ENCODE peak calls at places on chromosomes 13 and 19, in nine cellular contexts. D is neuronal stem cell, G is suprapubic skin, L is upper lobe of right lung, M is tibial nerve, H is breast epithelium, W is mucosa of descending colon, V is stomach, J is left lung. Y is an unnamed sample. For H3K4me1 and H3K9me3, the result is how much of the 10 kb centered on the place peaks cover.

GRCh38 chr13:100589178-100589725 is 663 bp upstream of the GGACT start:
- DNase-seq in J (no peak), H (no peak), V (no peak), W (no peak), D (no peak), G (no peak), L (no peak), M (no peak), Y (no peak)

GRCh38 chr13:36282818-36283432 is 14.7 kb downstream of the CCDC169 start:
- DNase-seq in V (no peak), G (no peak), W (no peak), M (no peak), H (no peak), J (no peak), L (no peak), D (peak), Y (no peak)

GRCh38 chr19:20928371-20928770 is 5.3 kb downstream of the ZNF85 start:
- DNase-seq in M (no peak), L (no peak), G (no peak), J (no peak), D (no peak), W (no peak), H (no peak), V (no peak), Y (no peak)

GRCh38 chr19:54204767-54205468 is 4.3 kb downstream of the RPS9 start:
- DNase-seq in H (no peak), G (no peak), W (peak), L (no peak), V (no peak), M (no peak), J (no peak), D (no peak), Y (no peak)

GRCh38 chr13:47932953-47933687 is 68.0 kb downstream of the SUCLA2 start:
- DNase-seq in J (no peak), W (no peak), M (no peak), H (no peak), G (no peak), D (peak), V (no peak), L (no peak), Y (no peak)

GRCh38 chr13:23506071-23506820 is 64.0 kb upstream of the TNFRSF19 start:
- DNase-seq in W (no peak), V (no peak), H (no peak), J (no peak), L (no peak), G (no peak), M (no peak), D (no peak), Y (no peak)

GRCh38 chr13:49292742-49293498 is 45.2 kb downstream of the CDADC1 start:
- DNase-seq in W (no peak), V (peak), M (no peak), J (no peak), D (no peak), H (no peak), L (no peak), G (no peak), Y (no peak)

GRCh38 chr13:30713133-30713532 is 22.2 kb upstream of the ALOX5AP start:
- DNase-seq in J (peak), V (no peak), M (no peak), G (no peak), W (no peak), H (no peak), D (no peak), L (no peak), Y (no peak)

GRCh38 chr19:46489445-46490272 is 6.0 kb downstream of the PNMA8B start:
- DNase-seq in J (peak), G (peak), V (peak), D (no peak), H (no peak), L (peak), M (peak), W (no peak), Y (peak)

GRCh38 chr13:45595968-45596367 is 19.6 kb downstream of the ERICH6B start:
- DNase-seq in M (no peak), D (no peak), G (no peak), J (no peak), W (no peak), H (no peak), L (no peak), V (no peak), Y (no peak)

GRCh38 chr13:93769607-93770006 is 543.0 kb downstream of the GPC6 start:
- DNase-seq in J (no peak), V (no peak), G (no peak), M (no peak), W (no peak), L (no peak), H (no peak), D (no peak), Y (no peak)

GRCh38 chr19:50461066-50461875 is 15.0 kb upstream of the EMC10 start:
- DNase-seq in M (peak), G (no peak), D (peak), H (peak), J (no peak), V (peak), W (peak), L (peak), Y (peak)

GRCh38 chr19:5341448-5341820 is 822 bp upstream of the PTPRS start:
- DNase-seq in W (no peak), M (no peak), J (no peak), G (no peak), V (no peak), D (no peak), L (no peak), H (no peak), Y (no peak)

GRCh38 chr13:100552755-100553154 is 35.8 kb downstream of the GGACT start:
- DNase-seq in J (no peak), D (no peak), G (no peak), V (no peak), L (peak), H (no peak), M (no peak), W (no peak), Y (no peak)

GRCh38 chr13:21069561-21070004 is 8.2 kb upstream of the LATS2 start:
- DNase-seq in H (no peak), L (no peak), J (peak), M (no peak), V (no peak), G (no peak), W (no peak), D (no peak), Y (no peak)

GRCh38 chr13:37701972-37702371 is 103.4 kb upstream of the POSTN start:
- DNase-seq in L (no peak), H (no peak), M (no peak), G (peak), W (no peak), V (no peak), J (no peak), D (no peak), Y (no peak)

GRCh38 chr19:28296506-28296905 is 916.4 kb downstream of the UQCRFS1 start:
- DNase-seq in V (no peak), H (no peak), D (no peak), L (no peak), W (no peak), M (no peak), J (no peak), G (no peak), Y (no peak)

GRCh38 chr13:29193083-29193482 is 372.9 kb downstream of the MTUS2 start:
- DNase-seq in L (no peak), W (no peak), H (no peak), V (no peak), J (no peak), M (no peak), G (no peak), D (no peak), Y (no peak)

GRCh38 chr13:111046590-111047141 is 68.4 kb upstream of the ARHGEF7 start:
- DNase-seq in M (no peak), G (no peak), D (no peak), H (no peak), J (no peak), V (no peak), L (peak), W (no peak), Y (no peak)

GRCh38 chr13:93116809-93117208 is 109.8 kb upstream of the GPC6 start:
- DNase-seq in G (no peak), M (no peak), W (no peak), D (no peak), H (no peak), L (no peak), J (no peak), V (no peak), Y (no peak)

GRCh38 chr13:33278923-33279322 is 6.6 kb downstream of the STARD13 start:
- DNase-seq in J (no peak), M (no peak), D (no peak), G (no peak), L (no peak), H (no peak), V (no peak), W (no peak), Y (no peak)
- H3K4me1 ChIP-seq in J (half or more), M (half or more), D (under half), G (half or more), L (half or more), H (under half), V (under half), W (under half), Y (under half)

GRCh38 chr19:44430956-44431355 is 17.3 kb downstream of the ZNF229 start:
- DNase-seq in V (no peak), M (no peak), H (no peak), G (no peak), L (no peak), D (no peak), J (no peak), W (no peak), Y (no peak)
- H3K9me3 ChIP-seq in V (half or more), M (under half), H (half or more), G (under half), L (half or more), D (under half), J (half or more), W (half or more), Y (under half)

GRCh38 chr19:38318595-38319142 is 976 bp upstream of the KCNK6 start:
- DNase-seq in H (no peak), G (no peak), J (no peak), L (no peak), D (no peak), W (no peak), M (no peak), V (no peak), Y (no peak)
- H3K4me1 ChIP-seq in H (under half), G (half or more), J (half or more), L (half or more), D (under half), W (under half), M (under half), V (under half), Y (under half)

GRCh38 chr19:57111329-57111644 is 8.5 kb upstream of the USP29 start:
- DNase-seq in G (no peak), L (no peak), H (no peak), J (no peak), M (no peak), W (no peak), D (no peak), V (no peak), Y (no peak)
- H3K9me3 ChIP-seq in G (under half), L (under half), H (half or more), J (half or more), M (under half), W (half or more), D (under half), V (half or more), Y (under half)

GRCh38 chr19:48965033-48965805 is at the start of gene FTL:
- DNase-seq in W (peak), V (peak), G (peak), J (peak), M (peak), L (peak), D (peak), H (peak), Y (peak)
- H3K4me1 ChIP-seq in W (under half), V (half or more), G (half or more), J (half or more), M (half or more), L (under half), D (under half), H (under half), Y (under half)

GRCh38 chr19:34963531-34964406 is at the start of gene ZNF792:
- DNase-seq in J (peak), M (peak), G (peak), D (peak), L (peak), W (peak), H (peak), V (peak), Y (peak)
- H3K9me3 ChIP-seq in J (under half), M (under half), G (under half), D (under half), L (under half), W (under half), H (under half), V (under half), Y (under half)

DNA sequence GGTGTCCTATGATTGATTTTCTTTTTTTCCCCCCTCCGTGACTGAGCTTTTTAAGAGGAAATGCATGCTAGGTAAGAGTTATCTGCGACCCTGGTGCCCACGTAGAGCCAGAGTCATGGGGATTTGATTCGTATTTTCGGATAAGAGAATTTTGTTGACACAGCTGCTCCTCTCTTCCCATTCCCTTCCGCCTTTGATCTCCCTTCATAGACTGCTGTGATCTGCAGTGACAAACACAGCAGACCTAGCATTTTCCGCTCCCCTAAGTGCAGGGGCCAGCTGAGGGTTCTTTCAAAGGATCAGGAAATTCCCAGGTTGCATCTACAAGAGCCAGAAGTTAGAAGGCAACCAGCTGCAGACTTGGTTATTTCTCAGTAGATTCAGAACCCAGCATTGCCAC is 70.5 kb downstream of the ZNF568 start:
- DNase-seq in M (no peak), G (no peak), V (no peak), W (no peak), D (no peak), L (no peak), J (no peak), H (no peak), Y (no peak)
- H3K4me1 ChIP-seq in M (under half), G (under half), V (under half), W (under half), D (under half), L (under half), J (under half), H (under half), Y (under half)

GRCh38 chr19:33510728-33511255 is 10.8 kb downstream of the PEPD start:
- DNase-seq in W (no peak), M (no peak), D (no peak), G (no peak), V (no peak), J (no peak), L (no peak), H (no peak), Y (no peak)

GRCh38 chr19:33508941-33509614 is 12.5 kb downstream of the PEPD start:
- DNase-seq in M (no peak), W (no peak), D (no peak), G (no peak), H (no peak), J (no peak), L (no peak), V (no peak), Y (no peak)

GRCh38 chr19:33511346-33511745 is 10.2 kb downstream of the PEPD start:
- DNase-seq in H (no peak), D (no peak), M (no peak), J (no peak), L (no peak), V (no peak), W (no peak), G (no peak), Y (no peak)

GRCh38 chr19:33508431-33508830 is 13.2 kb downstream of the PEPD start:
- DNase-seq in G (no peak), J (no peak), H (no peak), D (no peak), L (no peak), W (no peak), M (no peak), V (no peak), Y (no peak)

DNA sequence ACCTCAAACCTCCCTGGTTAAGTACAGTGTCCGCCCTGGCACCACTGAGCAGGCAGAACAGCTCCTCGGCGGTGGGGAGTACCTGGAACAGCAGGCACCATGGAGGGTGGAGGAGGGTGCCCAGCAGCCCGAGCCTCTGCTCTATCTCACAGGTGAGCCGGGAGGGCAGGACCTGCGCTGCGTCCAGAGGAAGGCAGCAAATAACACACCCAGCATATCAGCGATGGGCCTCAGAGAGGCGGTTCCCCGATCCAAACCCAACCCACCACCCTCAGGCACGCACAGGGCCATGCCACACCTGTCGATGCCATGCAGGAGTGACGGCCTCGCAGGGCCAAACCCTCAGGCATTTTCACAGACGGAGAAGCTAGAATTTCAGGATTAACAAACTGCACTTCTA is 11.8 kb downstream of the PEPD start:
- DNase-seq in L (no peak), V (peak), W (no peak), D (no peak), G (no peak), H (no peak), J (no peak), M (no peak), Y (no peak)
- H3K9me3 ChIP-seq in L (under half), V (under half), W (under half), D (under half), G (under half), H (under half), J (under half), M (under half), Y (under half)

GRCh38 chr19:17070421-17070820 is 4.8 kb downstream of the HAUS8 start:
- DNase-seq in G (no peak), V (no peak), M (no peak), H (no peak), W (no peak), D (no peak), J (no peak), L (no peak), Y (no peak)

GRCh38 chr19:17070912-17071311 is 4.3 kb downstream of the HAUS8 start:
- DNase-seq in V (no peak), W (no peak), J (no peak), L (no peak), G (no peak), H (no peak), D (no peak), M (no peak), Y (no peak)

GRCh38 chr19:17074628-17075034 is 621 bp downstream of the HAUS8 start:
- DNase-seq in M (no peak), W (no peak), J (no peak), H (no peak), V (no peak), G (no peak), D (no peak), L (no peak), Y (no peak)

GRCh38 chr19:17073869-17074627 is 1.2 kb downstream of the HAUS8 start:
- DNase-seq in M (no peak), H (no peak), V (no peak), J (no peak), L (no peak), D (no peak), G (no peak), W (no peak), Y (peak)

GRCh38 chr19:17069249-17069648 is 6.0 kb downstream of the HAUS8 start:
- DNase-seq in L (no peak), J (no peak), M (no peak), G (no peak), W (no peak), V (no peak), D (no peak), H (no peak), Y (no peak)
- H3K4me1 ChIP-seq in L (under half), J (under half), M (under half), G (under half), W (under half), V (under half), D (under half), H (under half), Y (under half)

DNA sequence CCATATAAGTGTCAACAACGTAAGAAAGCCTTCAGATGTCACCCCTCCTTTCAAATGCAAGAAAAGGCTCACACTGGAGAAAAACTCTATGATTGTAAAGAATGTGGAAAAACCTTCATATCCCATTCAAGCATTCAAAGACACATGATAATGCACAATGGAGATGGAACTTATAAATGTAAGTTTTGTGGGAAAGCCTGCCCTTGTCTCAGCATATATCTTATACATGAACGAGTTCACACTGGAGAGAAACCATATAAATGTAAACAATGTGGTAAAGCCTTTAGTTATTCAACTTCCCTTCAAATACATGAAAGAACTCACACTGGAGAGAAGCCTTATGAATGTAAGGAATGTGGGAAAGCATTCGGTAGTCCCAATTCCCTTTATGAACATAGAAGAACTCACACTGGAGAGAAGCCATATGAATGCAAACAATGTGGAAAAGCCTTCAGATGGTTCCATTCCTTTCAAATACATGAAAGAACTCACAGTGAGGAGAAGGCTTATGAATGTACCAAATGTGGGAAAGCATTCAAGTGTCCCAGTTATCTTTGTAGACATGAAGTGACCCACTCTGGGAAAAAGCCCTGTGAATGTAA is 11.1 kb downstream of the ZNF844 start:
- DNase-seq in L (no peak), D (no peak), M (no peak), V (no peak), J (no peak), W (no peak), H (no peak), G (no peak), Y (no peak)
- H3K9me3 ChIP-seq in L (half or more), D (under half), M (under half), V (half or more), J (half or more), W (half or more), H (half or more), G (half or more), Y (under half)

Y was measured in pancreas.